ENCODE peak calls at places on chromosome 19, in nine cellular contexts. One of them, this sample, is unnamed.
A peak's percentile ranks its signal among the peaks of the same experiment; 100 is the strongest.

GRCh38 chr19:51821921-51822716 is 27.2 kb downstream of the FPR3 start:
- DNase-seq in CD8-positive, alpha-beta T cell: no peak
- DNase-seq in tibial nerve: no peak
- DNase-seq in SK-N-SH: no peak
- DNase-seq in right atrium auricular region: no peak
- DNase-seq in stomach: no peak
- DNase-seq in fibroblast of lung: no peak
- DNase-seq in spleen: no peak
- DNase-seq in GM23248: peak; percentile 62
- DNase-seq in this sample: no peak

GRCh38 chr19:37959665-37960114 is 52.7 kb downstream of the SIPA1L3 start:
- DNase-seq in spleen: no peak
- DNase-seq in right atrium auricular region: no peak
- DNase-seq in stomach: no peak
- DNase-seq in CD8-positive, alpha-beta T cell: no peak
- DNase-seq in GM23248: no peak
- DNase-seq in fibroblast of lung: no peak
- DNase-seq in SK-N-SH: no peak
- DNase-seq in tibial nerve: no peak
- DNase-seq in this sample: no peak

GRCh38 chr19:22545751-22546150 is 88.4 kb upstream of the ZNF492 start:
- DNase-seq in CD8-positive, alpha-beta T cell: no peak
- DNase-seq in SK-N-SH: peak; percentile 40
- DNase-seq in fibroblast of lung: no peak
- DNase-seq in spleen: no peak
- DNase-seq in stomach: no peak
- DNase-seq in right atrium auricular region: peak; percentile 76
- DNase-seq in GM23248: peak; percentile 26
- DNase-seq in tibial nerve: peak; percentile 57
- DNase-seq in this sample: no peak

GRCh38 chr19:36972594-36972993 is 56.5 kb downstream of the ZNF568 start:
- DNase-seq in right atrium auricular region: no peak
- DNase-seq in fibroblast of lung: no peak
- DNase-seq in spleen: peak; percentile 76
- DNase-seq in GM23248: peak; percentile 15
- DNase-seq in CD8-positive, alpha-beta T cell: no peak
- DNase-seq in stomach: no peak
- DNase-seq in tibial nerve: no peak
- DNase-seq in SK-N-SH: no peak
- DNase-seq in this sample: no peak

GRCh38 chr19:55166530-55167268 is at the start of gene DNAAF3:
- DNase-seq in tibial nerve: peak; percentile 69
- DNase-seq in GM23248: peak; percentile 99
- DNase-seq in stomach: peak; percentile 95
- DNase-seq in SK-N-SH: peak; percentile 99
- DNase-seq in spleen: peak; percentile 91
- DNase-seq in fibroblast of lung: peak; percentile 97
- DNase-seq in CD8-positive, alpha-beta T cell: peak; percentile 57
- DNase-seq in right atrium auricular region: peak; percentile 96
- DNase-seq in this sample: peak; percentile 94

GRCh38 chr19:41537789-41538188 is 38.2 kb upstream of the CEACAM21 start:
- DNase-seq in right atrium auricular region: no peak
- DNase-seq in spleen: no peak
- DNase-seq in SK-N-SH: no peak
- DNase-seq in CD8-positive, alpha-beta T cell: no peak
- DNase-seq in tibial nerve: no peak
- DNase-seq in fibroblast of lung: peak; percentile 31
- DNase-seq in GM23248: peak; percentile 51
- DNase-seq in stomach: no peak
- DNase-seq in this sample: no peak

GRCh38 chr19:57075801-57076492 is 43.8 kb upstream of the USP29 start:
- DNase-seq in right atrium auricular region: no peak
- DNase-seq in CD8-positive, alpha-beta T cell: no peak
- DNase-seq in tibial nerve: no peak
- DNase-seq in fibroblast of lung: no peak
- DNase-seq in SK-N-SH: no peak
- DNase-seq in stomach: no peak
- DNase-seq in GM23248: no peak
- DNase-seq in spleen: no peak
- DNase-seq in this sample: no peak

GRCh38 chr19:45522010-45522941 is 15.0 kb downstream of the VASP start:
- DNase-seq in SK-N-SH: no peak
- DNase-seq in spleen: no peak
- DNase-seq in right atrium auricular region: no peak
- DNase-seq in tibial nerve: no peak
- DNase-seq in fibroblast of lung: no peak
- DNase-seq in stomach: no peak
- DNase-seq in CD8-positive, alpha-beta T cell: no peak
- DNase-seq in GM23248: no peak
- DNase-seq in this sample: no peak

GRCh38 chr19:56105090-56105701 is 15.9 kb downstream of the ZNF787 start:
- DNase-seq in spleen: peak; percentile 92
- DNase-seq in GM23248: peak; percentile 76
- DNase-seq in tibial nerve: peak; percentile 72
- DNase-seq in right atrium auricular region: peak; percentile 81
- DNase-seq in SK-N-SH: no peak
- DNase-seq in stomach: peak; percentile 87
- DNase-seq in CD8-positive, alpha-beta T cell: peak; percentile 56
- DNase-seq in fibroblast of lung: peak; percentile 85
- DNase-seq in this sample: peak; percentile 85

GRCh38 chr19:11138659-11139526 is 16.7 kb downstream of the SPC24 start:
- DNase-seq in right atrium auricular region: peak; percentile 91
- DNase-seq in GM23248: peak; percentile 93
- DNase-seq in stomach: peak; percentile 68
- DNase-seq in fibroblast of lung: peak; percentile 83
- DNase-seq in spleen: peak; percentile 77
- DNase-seq in SK-N-SH: peak; percentile 61
- DNase-seq in CD8-positive, alpha-beta T cell: no peak
- DNase-seq in tibial nerve: peak; percentile 50
- DNase-seq in this sample: peak; percentile 31

GRCh38 chr19:51338563-51339312 is 3.2 kb downstream of the VSIG10L start:
- DNase-seq in GM23248: peak; percentile 88
- DNase-seq in fibroblast of lung: peak; percentile 69
- DNase-seq in SK-N-SH: peak; percentile 95
- DNase-seq in spleen: peak; percentile 96
- DNase-seq in stomach: peak; percentile 87
- DNase-seq in tibial nerve: peak; percentile 86
- DNase-seq in CD8-positive, alpha-beta T cell: peak; percentile 86
- DNase-seq in right atrium auricular region: peak; percentile 88
- DNase-seq in this sample: peak; percentile 95

GRCh38 chr19:41367848-41368301 is 3.9 kb upstream of the B9D2 start:
- DNase-seq in spleen: no peak
- DNase-seq in CD8-positive, alpha-beta T cell: no peak
- DNase-seq in tibial nerve: no peak
- DNase-seq in right atrium auricular region: no peak
- DNase-seq in GM23248: peak; percentile 94
- DNase-seq in fibroblast of lung: peak; percentile 84
- DNase-seq in SK-N-SH: no peak
- DNase-seq in stomach: no peak
- DNase-seq in this sample: no peak

GRCh38 chr19:28045621-28046020 is 1167.3 kb downstream of the UQCRFS1 start:
- DNase-seq in stomach: no peak
- DNase-seq in GM23248: no peak
- DNase-seq in spleen: no peak
- DNase-seq in tibial nerve: no peak
- DNase-seq in SK-N-SH: no peak
- DNase-seq in right atrium auricular region: peak; percentile 16
- DNase-seq in CD8-positive, alpha-beta T cell: no peak
- DNase-seq in fibroblast of lung: no peak
- DNase-seq in this sample: no peak

GRCh38 chr19:29712744-29713516 is 2.1 kb downstream of the C19orf12 start:
- DNase-seq in spleen: no peak
- DNase-seq in CD8-positive, alpha-beta T cell: no peak
- DNase-seq in fibroblast of lung: no peak
- DNase-seq in stomach: no peak
- DNase-seq in right atrium auricular region: no peak
- DNase-seq in tibial nerve: no peak
- DNase-seq in GM23248: no peak
- DNase-seq in SK-N-SH: no peak
- DNase-seq in this sample: no peak

GRCh38 chr19:571127-571974 is 1.0 kb upstream of the BSG start:
- DNase-seq in spleen: peak; percentile 87
- DNase-seq in stomach: peak; percentile 43
- DNase-seq in CD8-positive, alpha-beta T cell: peak; percentile 57
- DNase-seq in SK-N-SH: no peak
- DNase-seq in GM23248: peak; percentile 61
- DNase-seq in right atrium auricular region: no peak
- DNase-seq in tibial nerve: no peak
- DNase-seq in fibroblast of lung: peak; percentile 40
- DNase-seq in this sample: peak; percentile 72

GRCh38 chr19:30256510-30256850 is 115.7 kb upstream of the ZNF536 start:
- DNase-seq in SK-N-SH: peak; percentile 66
- DNase-seq in GM23248: no peak
- DNase-seq in tibial nerve: no peak
- DNase-seq in spleen: no peak
- DNase-seq in stomach: no peak
- DNase-seq in fibroblast of lung: no peak
- DNase-seq in right atrium auricular region: no peak
- DNase-seq in CD8-positive, alpha-beta T cell: no peak
- DNase-seq in this sample: no peak

GRCh38 chr19:17616961-17617806 is 61.7 kb downstream of the COLGALT1 start:
- DNase-seq in CD8-positive, alpha-beta T cell: no peak
- DNase-seq in SK-N-SH: peak; percentile 60
- DNase-seq in right atrium auricular region: no peak
- DNase-seq in GM23248: peak; percentile 30
- DNase-seq in spleen: no peak
- DNase-seq in fibroblast of lung: no peak
- DNase-seq in stomach: no peak
- DNase-seq in tibial nerve: no peak
- DNase-seq in this sample: no peak

GRCh38 chr19:17616686-17616960 is 61.2 kb downstream of the COLGALT1 start:
- DNase-seq in SK-N-SH: no peak
- DNase-seq in fibroblast of lung: no peak
- DNase-seq in stomach: no peak
- DNase-seq in tibial nerve: no peak
- DNase-seq in CD8-positive, alpha-beta T cell: no peak
- DNase-seq in GM23248: no peak
- DNase-seq in right atrium auricular region: no peak
- DNase-seq in spleen: no peak
- DNase-seq in this sample: no peak

GRCh38 chr19:17618919-17619318 is 63.5 kb downstream of the COLGALT1 start:
- DNase-seq in stomach: no peak
- DNase-seq in tibial nerve: no peak
- DNase-seq in SK-N-SH: no peak
- DNase-seq in fibroblast of lung: no peak
- DNase-seq in CD8-positive, alpha-beta T cell: no peak
- DNase-seq in spleen: peak; percentile 54
- DNase-seq in GM23248: no peak
- DNase-seq in right atrium auricular region: no peak
- DNase-seq in this sample: no peak

GRCh38 chr19:17617807-17618192 is 62.4 kb downstream of the COLGALT1 start:
- DNase-seq in spleen: no peak
- DNase-seq in SK-N-SH: no peak
- DNase-seq in CD8-positive, alpha-beta T cell: no peak
- DNase-seq in right atrium auricular region: no peak
- DNase-seq in fibroblast of lung: no peak
- DNase-seq in tibial nerve: no peak
- DNase-seq in stomach: no peak
- DNase-seq in GM23248: no peak
- DNase-seq in this sample: no peak

GRCh38 chr19:17618281-17618903 is 62.9 kb downstream of the COLGALT1 start:
- DNase-seq in right atrium auricular region: no peak
- DNase-seq in tibial nerve: no peak
- DNase-seq in GM23248: no peak
- DNase-seq in stomach: no peak
- DNase-seq in fibroblast of lung: no peak
- DNase-seq in spleen: peak; percentile 31
- DNase-seq in CD8-positive, alpha-beta T cell: no peak
- DNase-seq in SK-N-SH: no peak
- DNase-seq in this sample: no peak
- H3K27ac ChIP-seq in right atrium auricular region: no peak overlapping the region
- H3K27ac ChIP-seq in tibial nerve: no peak overlapping the region
- H3K27ac ChIP-seq in GM23248: no peak overlapping the region
- H3K27ac ChIP-seq in stomach: no peak overlapping the region
- H3K27ac ChIP-seq in fibroblast of lung: no peak overlapping the region
- H3K27ac ChIP-seq in spleen: no peak overlapping the region
- H3K27ac ChIP-seq in CD8-positive, alpha-beta T cell: no peak overlapping the region
- H3K27ac ChIP-seq in SK-N-SH: no peak overlapping the region
- H3K27ac ChIP-seq in this sample: no peak overlapping the region

DNA sequence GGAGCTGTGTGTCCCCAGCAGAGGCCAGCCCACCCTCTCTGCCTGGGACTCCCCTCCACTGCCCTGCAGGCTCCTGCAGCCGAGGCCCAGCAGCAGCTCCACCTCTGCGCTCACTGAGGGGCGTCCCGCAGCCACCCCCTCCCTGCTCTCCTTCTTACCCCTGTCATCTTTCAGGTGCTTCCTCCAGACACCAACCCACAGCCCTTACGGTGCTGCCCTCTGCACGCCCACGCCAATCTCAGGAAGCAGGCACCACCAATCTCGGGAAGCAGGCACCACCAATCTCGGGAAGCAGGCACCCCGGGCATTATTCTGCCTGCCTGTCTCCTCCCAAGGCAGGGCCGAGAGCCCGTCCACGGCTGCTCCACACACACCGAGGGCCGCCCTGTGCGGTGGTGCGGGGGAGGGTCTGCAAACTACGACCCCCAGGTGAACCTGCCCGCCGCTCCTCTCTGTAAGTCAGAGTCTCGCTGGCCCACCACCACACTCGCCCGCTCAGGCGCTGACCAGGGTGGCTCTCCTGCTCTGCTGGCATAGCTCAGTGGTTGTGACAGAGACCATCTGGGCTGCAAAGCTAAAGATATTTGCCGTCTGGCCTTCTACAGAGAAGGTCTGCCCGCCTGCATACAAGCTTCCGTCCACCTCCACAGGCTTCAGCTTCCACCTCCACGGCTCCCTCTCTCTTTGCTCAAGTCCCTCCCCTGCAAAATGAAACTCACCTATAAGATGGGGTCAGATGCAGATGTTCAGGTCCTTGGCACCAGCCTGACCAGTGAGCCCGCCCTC is 2.9 kb downstream of the LSM7 start:
- DNase-seq in GM23248: no peak
- DNase-seq in tibial nerve: no peak
- DNase-seq in CD8-positive, alpha-beta T cell: no peak
- DNase-seq in right atrium auricular region: no peak
- DNase-seq in fibroblast of lung: no peak
- DNase-seq in spleen: peak; percentile 86
- DNase-seq in SK-N-SH: no peak
- DNase-seq in stomach: no peak
- DNase-seq in this sample: peak; percentile 73
- H3K4me1 ChIP-seq in GM23248: peaks cover 6% of the 10 kb centered on the region
- H3K4me1 ChIP-seq in tibial nerve: peaks cover 38% of the 10 kb centered on the region
- H3K4me1 ChIP-seq in CD8-positive, alpha-beta T cell: peaks cover 31% of the 10 kb centered on the region
- H3K4me1 ChIP-seq in right atrium auricular region: no peaks in the 10 kb centered on the region
- H3K4me1 ChIP-seq in fibroblast of lung: peaks cover 5% of the 10 kb centered on the region
- H3K4me1 ChIP-seq in spleen: peaks cover 76% of the 10 kb centered on the region
- H3K4me1 ChIP-seq in SK-N-SH: peaks cover 6% of the 10 kb centered on the region
- H3K4me1 ChIP-seq in stomach: peaks cover 35% of the 10 kb centered on the region
- H3K4me1 ChIP-seq in this sample: peaks cover 39% of the 10 kb centered on the region

GRCh38 chr19:52943134-52943883 is 19.4 kb downstream of the ZNF816 start:
- DNase-seq in right atrium auricular region: no peak
- DNase-seq in spleen: no peak
- DNase-seq in fibroblast of lung: no peak
- DNase-seq in CD8-positive, alpha-beta T cell: no peak
- DNase-seq in stomach: no peak
- DNase-seq in tibial nerve: no peak
- DNase-seq in GM23248: no peak
- DNase-seq in SK-N-SH: no peak
- DNase-seq in this sample: no peak
- H3K27ac ChIP-seq in right atrium auricular region: peak overlapping the region; percentile 66
- H3K27ac ChIP-seq in spleen: peak overlapping the region; percentile 76
- H3K27ac ChIP-seq in fibroblast of lung: peak overlapping the region; percentile 64
- H3K27ac ChIP-seq in CD8-positive, alpha-beta T cell: peak overlapping the region; percentile 48
- H3K27ac ChIP-seq in stomach: peak overlapping the region; percentile 93
- H3K27ac ChIP-seq in tibial nerve: peak overlapping the region; percentile 96
- H3K27ac ChIP-seq in GM23248: peak overlapping the region; percentile 69
- H3K27ac ChIP-seq in SK-N-SH: peak overlapping the region; percentile 69
- H3K27ac ChIP-seq in this sample: peak overlapping the region; percentile 75

GRCh38 chr19:7977021-7977722 is 28.3 kb downstream of the ELAVL1 start:
- DNase-seq in SK-N-SH: no peak
- DNase-seq in stomach: no peak
- DNase-seq in tibial nerve: no peak
- DNase-seq in fibroblast of lung: no peak
- DNase-seq in GM23248: no peak
- DNase-seq in spleen: peak; percentile 39
- DNase-seq in CD8-positive, alpha-beta T cell: no peak
- DNase-seq in right atrium auricular region: no peak
- DNase-seq in this sample: no peak
- H3K4me1 ChIP-seq in SK-N-SH: no peaks in the 10 kb centered on the region
- H3K4me1 ChIP-seq in stomach: no peaks in the 10 kb centered on the region
- H3K4me1 ChIP-seq in tibial nerve: no peaks in the 10 kb centered on the region
- H3K4me1 ChIP-seq in fibroblast of lung: peaks cover 2% of the 10 kb centered on the region
- H3K4me1 ChIP-seq in GM23248: no peaks in the 10 kb centered on the region
- H3K4me1 ChIP-seq in spleen: peaks cover 10% of the 10 kb centered on the region
- H3K4me1 ChIP-seq in CD8-positive, alpha-beta T cell: no peaks in the 10 kb centered on the region
- H3K4me1 ChIP-seq in right atrium auricular region: no peaks in the 10 kb centered on the region
- H3K4me1 ChIP-seq in this sample: no peaks in the 10 kb centered on the region

This sample was measured in Peyer's patch.